ENCODE peak calls at places on chromosomes 6 and 20, in six cellular contexts. Q is lower leg skin, W is hepatocyte, F is HFF-Myc, G is cardiac fibroblast, N is A549. U is an unnamed sample.

GRCh38 chr6:3287308-3287707 is 28.6 kb downstream of the PSMG4 start:
- DNase-seq in N (no peak), F (no peak), G (no peak), Q (no peak), W (no peak), U (no peak)

GRCh38 chr20:34562643-34563042 is 4.1 kb downstream of the MAP1LC3A start:
- DNase-seq in W (no peak), N (peak; percentile 39), F (no peak), G (peak; percentile 34), Q (no peak), U (no peak)

GRCh38 chr20:12166053-12166717 is 248.5 kb downstream of the BTBD3 start:
- DNase-seq in Q (peak; percentile 22), N (no peak), G (peak; percentile 93), W (peak; percentile 66), F (peak; percentile 55), U (no peak)

GRCh38 chr20:51700809-51701285 is 67.3 kb downstream of the ATP9A start:
- DNase-seq in N (peak; percentile 74), Q (no peak), G (peak; percentile 69), F (no peak), W (peak; percentile 66), U (no peak)

GRCh38 chr20:35238746-35239145 is 12.3 kb downstream of the MMP24 start:
- DNase-seq in Q (no peak), F (no peak), N (no peak), W (no peak), G (no peak), U (no peak)

GRCh38 chr6:107488875-107489635 is 862 bp upstream of the SOBP start:
- DNase-seq in Q (no peak), G (peak; percentile 33), W (peak; percentile 56), N (peak; percentile 32), F (no peak), U (no peak)

GRCh38 chr6:3608159-3608558 is 143.4 kb downstream of the PXDC1 start:
- DNase-seq in G (no peak), F (no peak), Q (no peak), W (no peak), N (no peak), U (no peak)

GRCh38 chr20:44038681-44039123 is 124.0 kb downstream of the TOX2 start:
- DNase-seq in W (no peak), Q (peak; percentile 2), G (no peak), N (no peak), F (no peak), U (no peak)

GRCh38 chr6:14212632-14213031 is 95.1 kb downstream of the CD83 start:
- DNase-seq in F (no peak), Q (no peak), N (no peak), G (no peak), W (no peak), U (no peak)

GRCh38 chr6:97306946-97307345 is 23.9 kb upstream of the MMS22L start:
- DNase-seq in Q (no peak), W (no peak), N (no peak), F (no peak), G (no peak), U (no peak)

GRCh38 chr20:44074252-44075151 is 112.5 kb downstream of the JPH2 start:
- DNase-seq in N (no peak), F (no peak), W (no peak), Q (no peak), G (peak; percentile 60), U (no peak)

GRCh38 chr6:17032595-17033591 is 69.0 kb upstream of the STMND1 start:
- DNase-seq in G (peak; percentile 95), N (peak; percentile 40), W (peak; percentile 82), Q (peak; percentile 87), F (peak; percentile 89), U (no peak)

GRCh38 chr20:9301129-9302072 is 213.0 kb upstream of the LAMP5 start:
- DNase-seq in F (peak; percentile 63), W (peak; percentile 56), N (peak; percentile 89), G (peak; percentile 69), Q (no peak), U (no peak)

GRCh38 chr20:34967421-34967820 is 11.8 kb downstream of the MYH7B start:
- DNase-seq in F (no peak), N (no peak), Q (no peak), G (no peak), W (no peak), U (no peak)

GRCh38 chr6:2623348-2623747 is 127.4 kb downstream of the MYLK4 start:
- DNase-seq in F (no peak), W (no peak), G (no peak), Q (no peak), N (peak; percentile 41), U (no peak)

GRCh38 chr6:30510419-30510818 is 21.1 kb downstream of the HLA-E start:
- DNase-seq in Q (no peak), F (no peak), G (no peak), N (no peak), W (no peak), U (no peak)

GRCh38 chr20:10784337-10785183 is 110.8 kb upstream of the JAG1 start:
- DNase-seq in G (no peak), W (peak; percentile 21), F (no peak), Q (no peak), N (no peak), U (no peak)

DNA sequence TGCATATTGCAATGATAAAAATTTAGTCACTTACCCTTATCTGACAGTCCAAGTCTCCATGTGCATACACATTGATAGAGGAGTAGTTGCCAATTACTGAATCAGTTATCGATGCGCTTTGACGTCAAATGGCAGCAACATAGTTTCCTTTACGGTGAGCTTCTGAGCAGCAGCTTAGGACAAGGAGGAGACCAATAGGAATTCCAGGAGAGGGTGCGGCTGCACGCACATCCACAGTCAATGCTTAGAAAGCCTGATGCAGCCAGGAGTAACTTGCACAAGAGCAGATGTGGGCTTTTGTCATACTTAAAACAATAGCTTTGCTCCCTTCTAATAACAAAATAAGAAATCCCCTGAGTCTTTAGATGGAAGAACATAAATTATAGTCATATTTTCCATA is 442.0 kb downstream of the BCKDHB start:
- DNase-seq in N (no peak), Q (no peak), W (no peak), G (peak; percentile 99), F (no peak), U (no peak)
- H3K4me3 ChIP-seq in N (no peak overlapping the region), Q (no peak overlapping the region), W (no peak overlapping the region), G (no peak overlapping the region), F (no peak overlapping the region), U (no peak overlapping the region)

GRCh38 chr6:167501831-167502385 is 177.0 kb downstream of the TTLL2 start:
- DNase-seq in W (peak; percentile 74), N (peak; percentile 55), Q (no peak), F (no peak), G (no peak), U (no peak)
- TF ChIP-seq CTCF in W (peak; percentile 49), N (peak; percentile 16), Q (no peak), F (no peak), G (no peak), U (peak; percentile 40)

DNA sequence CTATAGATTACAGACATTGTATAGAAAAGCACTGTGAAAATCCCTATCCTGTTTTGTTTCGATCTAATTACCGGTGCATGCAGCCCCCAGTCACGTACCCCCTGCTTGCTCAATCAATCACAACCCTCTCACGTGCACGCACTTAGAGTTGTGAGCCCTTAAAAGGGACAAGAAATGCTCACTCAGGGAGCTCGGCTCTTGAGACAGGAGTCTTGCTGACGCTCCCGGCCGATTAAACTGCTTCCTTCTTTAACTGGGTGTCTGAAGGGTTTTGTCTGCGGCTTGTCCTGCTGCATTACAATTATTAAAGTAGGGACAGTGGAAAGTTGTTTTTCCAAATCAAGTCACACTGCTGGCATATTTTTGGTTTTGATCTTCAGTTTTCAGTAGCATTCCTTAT is 2.6 kb downstream of the TXLNB start:
- DNase-seq in W (no peak), N (no peak), Q (no peak), F (no peak), G (no peak), U (no peak)
- H3K4me3 ChIP-seq in W (no peak overlapping the region), N (no peak overlapping the region), Q (no peak overlapping the region), F (no peak overlapping the region), G (no peak overlapping the region), U (no peak overlapping the region)

GRCh38 chr6:150928882-150929281 is 63.4 kb downstream of the MTHFD1L start:
- DNase-seq in G (no peak), N (peak; percentile 7), Q (no peak), F (no peak), W (no peak), U (no peak)
- TF ChIP-seq CTCF in G (peak; percentile 27), N (no peak), Q (no peak), F (peak; percentile 43), W (peak; percentile 22), U (peak; percentile 54)

U was measured in GM12864.